ENCODE peak calls at places on chromosomes 1 and 21, in seven cellular contexts. W is prostate gland, Z is HCT116, K is ovary, J is tibial nerve, H is A549, S is K562. R is an unnamed sample.

GRCh38 chr21:23858878-23859277 is 1748.4 kb downstream of the MRPL39 start:
- DNase-seq in H (no peak), J (no peak), S (peak; percentile 16), K (no peak), W (no peak), Z (no peak), R (no peak)

GRCh38 chr1:112544753-112545152 is 36.0 kb downstream of the WNT2B start:
- DNase-seq in J (no peak), W (no peak), S (no peak), K (no peak), Z (no peak), H (no peak), R (no peak)

GRCh38 chr1:173863224-173864151 is 4.3 kb downstream of the GAS5 start:
- DNase-seq in K (no peak), H (no peak), J (no peak), W (no peak), Z (no peak), S (no peak), R (no peak)

GRCh38 chr1:220958234-220958633 is 79.0 kb downstream of the HLX start:
- DNase-seq in K (no peak), S (no peak), J (no peak), H (no peak), W (no peak), Z (no peak), R (no peak)

GRCh38 chr1:50426702-50427085 is 3.5 kb upstream of the DMRTA2 start:
- DNase-seq in J (no peak), S (no peak), K (no peak), Z (no peak), H (no peak), W (no peak), R (no peak)

GRCh38 chr1:234968470-234968869 is 160.2 kb downstream of the TOMM20 start:
- DNase-seq in Z (no peak), W (no peak), S (no peak), K (no peak), J (no peak), H (no peak), R (no peak)

GRCh38 chr1:165080253-165080896 is 276.1 kb downstream of the LMX1A start:
- DNase-seq in Z (no peak), S (no peak), H (no peak), W (no peak), K (no peak), J (no peak), R (no peak)

GRCh38 chr1:85202092-85202863 is 1.5 kb upstream of the SYDE2 start:
- DNase-seq in K (no peak), S (no peak), W (no peak), H (no peak), J (no peak), Z (no peak), R (no peak)

GRCh38 chr1:232984577-232985425 is 34.4 kb downstream of the NTPCR start:
- DNase-seq in S (no peak), H (no peak), Z (no peak), J (no peak), W (no peak), K (no peak), R (no peak)

GRCh38 chr1:19934336-19934735 is 10.9 kb upstream of the PLA2G2E start:
- DNase-seq in Z (no peak), K (no peak), J (no peak), W (no peak), H (no peak), S (no peak), R (no peak)

GRCh38 chr1:6727535-6727934 is 25.9 kb upstream of the DNAJC11 start:
- DNase-seq in H (peak; percentile 36), K (no peak), J (peak; percentile 48), W (no peak), S (peak; percentile 71), Z (peak; percentile 71), R (peak; percentile 38)
- H3K4me3 ChIP-seq in H (no peak overlapping the region), K (no peak overlapping the region), J (no peak overlapping the region), W (no peak overlapping the region), S (no peak overlapping the region), Z (no peak overlapping the region), R (no peak overlapping the region)

GRCh38 chr1:40818264-40818961 is 34.8 kb downstream of the KCNQ4 start:
- DNase-seq in K (no peak), S (peak; percentile 60), H (no peak), W (peak; percentile 31), Z (no peak), J (peak; percentile 8), R (peak; percentile 52)
- TF ChIP-seq POLR2A in K (no peak), S (no peak), H (no peak), W (no peak), Z (no peak), J (no peak), R (no peak)

DNA sequence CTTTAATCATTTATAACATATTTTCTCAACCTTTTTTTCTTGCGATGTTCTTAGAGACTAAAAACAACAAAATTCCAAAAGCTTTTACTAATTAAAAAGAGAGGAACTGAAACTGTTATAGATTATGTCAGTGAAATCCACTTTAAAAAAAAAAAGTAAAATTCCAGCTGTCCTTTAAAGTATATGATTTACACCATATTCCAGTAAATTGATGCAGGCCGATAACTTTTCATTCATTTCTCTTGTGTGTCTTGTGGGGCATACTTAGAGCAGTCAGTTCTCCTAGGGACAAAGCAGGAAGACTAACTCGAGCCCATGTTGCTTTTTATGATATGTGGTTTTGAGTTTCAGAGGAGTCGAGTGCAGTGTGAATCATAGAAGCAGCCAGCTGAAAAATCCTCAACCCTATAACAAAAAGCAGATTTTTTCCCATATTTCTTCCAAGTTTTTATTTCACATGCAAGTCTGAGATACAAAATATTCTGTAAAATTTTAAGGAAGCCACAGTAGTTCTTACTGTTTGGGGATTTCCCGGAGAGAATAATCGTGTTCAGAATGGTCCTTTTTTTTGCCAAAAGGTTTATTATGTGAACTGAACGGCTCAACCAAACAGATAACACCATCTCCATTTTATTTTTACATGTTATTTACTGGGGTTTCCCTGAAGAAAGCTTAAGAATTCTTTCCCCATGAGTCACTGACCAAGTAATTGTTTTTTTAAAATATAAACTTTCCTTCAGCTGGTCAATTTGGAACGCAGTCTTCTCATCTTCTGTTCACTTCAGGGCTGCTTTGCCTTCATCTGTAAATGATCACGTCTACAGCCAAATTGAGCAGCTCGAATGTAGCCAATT is 77.0 kb upstream of the C1orf105 start:
- DNase-seq in Z (no peak), H (no peak), S (no peak), W (no peak), K (no peak), J (no peak), R (no peak)
- H3K4me3 ChIP-seq in Z (no peak overlapping the region), H (no peak overlapping the region), S (no peak overlapping the region), W (no peak overlapping the region), K (no peak overlapping the region), J (no peak overlapping the region), R (no peak overlapping the region)

GRCh38 chr1:15616704-15617172 is 520 bp upstream of the DDI2 start:
- DNase-seq in W (no peak), S (no peak), Z (no peak), K (peak; percentile 40), J (no peak), H (no peak), R (peak; percentile 18)
- TF ChIP-seq POLR2A in W (no peak), S (no peak), Z (no peak), K (no peak), J (no peak), H (no peak), R (no peak)

GRCh38 chr21:27149034-27149433 is 182.1 kb upstream of the ADAMTS5 start:
- DNase-seq in Z (no peak), W (no peak), J (no peak), S (no peak), K (no peak), H (no peak), R (no peak)

GRCh38 chr21:27145134-27145798 is 178.4 kb upstream of the ADAMTS5 start:
- DNase-seq in W (no peak), Z (no peak), S (no peak), K (no peak), J (no peak), H (no peak), R (no peak)

GRCh38 chr21:27146268-27146667 is 179.4 kb upstream of the ADAMTS5 start:
- DNase-seq in J (no peak), K (no peak), Z (no peak), W (no peak), S (no peak), H (no peak), R (no peak)

DNA sequence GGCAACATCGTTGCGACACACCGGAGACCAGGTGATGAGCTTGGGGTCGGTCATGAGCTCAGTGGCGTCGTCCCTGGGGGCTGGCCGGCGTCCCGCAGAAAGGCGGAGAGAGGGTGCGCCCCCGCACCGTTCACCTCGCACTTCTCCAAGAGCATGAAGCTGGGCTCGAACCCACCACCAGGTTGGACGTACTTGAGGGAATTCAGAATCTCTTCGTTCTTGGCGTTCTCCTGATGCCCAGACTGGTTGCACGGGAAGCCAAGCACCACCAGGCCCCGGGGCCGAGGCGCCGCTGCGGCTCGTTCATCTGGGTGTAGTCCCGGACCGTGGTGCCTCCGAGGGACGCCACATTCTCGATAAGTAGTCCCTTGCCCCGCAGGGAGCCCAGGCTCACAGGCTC is 176.6 kb upstream of the ADAMTS5 start:
- DNase-seq in W (no peak), K (no peak), S (no peak), H (no peak), J (no peak), Z (no peak), R (peak; percentile 47)
- H3K4me3 ChIP-seq in W (no peak overlapping the region), K (no peak overlapping the region), S (no peak overlapping the region), H (no peak overlapping the region), J (no peak overlapping the region), Z (no peak overlapping the region), R (no peak overlapping the region)

GRCh38 chr1:202892501-202892900 is 3.6 kb upstream of the RABIF start:
- DNase-seq in Z (no peak), H (no peak), S (no peak), W (no peak), K (no peak), J (no peak), R (no peak)

GRCh38 chr1:202888204-202888506 is 794 bp downstream of the RABIF start:
- DNase-seq in S (no peak), K (no peak), Z (peak; percentile 4), J (peak; percentile 9), H (no peak), W (no peak), R (no peak)

GRCh38 chr1:202890392-202890791 is 1.4 kb upstream of the RABIF start:
- DNase-seq in H (no peak), J (no peak), Z (no peak), K (no peak), S (no peak), W (no peak), R (no peak)

GRCh38 chr1:202888507-202889360 is at the start of gene RABIF:
- DNase-seq in H (peak; percentile 96), Z (peak; percentile 88), K (peak; percentile 96), W (peak; percentile 96), J (peak; percentile 92), S (peak; percentile 99), R (peak; percentile 95)
- TF ChIP-seq POLR2A in H (peak; percentile 97), Z (peak; percentile 89), K (peak; percentile 85), W (peak; percentile 87), J (peak; percentile 82), S (peak; percentile 99), R (no peak)

GRCh38 chr1:160520582-160520981 is 2.5 kb downstream of the SLAMF6 start:
- DNase-seq in W (no peak), H (no peak), J (no peak), Z (no peak), S (no peak), K (no peak), R (no peak)
- H3K4me3 ChIP-seq in W (no peak overlapping the region), H (no peak overlapping the region), J (no peak overlapping the region), Z (no peak overlapping the region), S (no peak overlapping the region), K (no peak overlapping the region), R (no peak overlapping the region)

GRCh38 chr21:41449613-41450012 is 23.6 kb downstream of the MX1 start:
- DNase-seq in J (no peak), Z (no peak), H (no peak), S (no peak), K (no peak), W (no peak), R (no peak)
- TF ChIP-seq POLR2A in J (no peak), Z (no peak), H (no peak), S (no peak), K (no peak), W (no peak), R (no peak)

R was measured in heart left ventricle.